ENCODE peak calls at places on chromosomes 3 and 15, in eight cellular contexts. S, M, R, W, N, X, V and O are unnamed samples.
A peak's percentile ranks its signal among the peaks of the same experiment; 100 is the strongest.

GRCh38 chr3:79558943-79559342 is 208.9 kb downstream of the ROBO1 start:
- DNase-seq in S (no peak), M (no peak), R (no peak), W (no peak), N (no peak), X (no peak), V (no peak), O (no peak)

GRCh38 chr3:151795276-151795675 is 18.6 kb upstream of the AADAC start:
- DNase-seq in S (no peak), M (peak; percentile 74), R (peak; percentile 35), W (no peak), N (no peak), X (no peak), V (no peak), O (peak; percentile 62)

GRCh38 chr3:48624767-48625166 is 3.2 kb upstream of the TMEM89 start:
- DNase-seq in S (no peak), M (no peak), R (no peak), W (no peak), N (no peak), X (no peak), V (no peak), O (no peak)

GRCh38 chr3:100041328-100041749 is 73.0 kb downstream of the FILIP1L start:
- DNase-seq in S (no peak), M (peak; percentile 92), R (no peak), W (no peak), N (no peak), X (no peak), V (no peak), O (peak; percentile 85)

GRCh38 chr3:197366301-197367044 is 68.1 kb upstream of the DLG1 start:
- DNase-seq in S (no peak), M (peak; percentile 19), R (no peak), W (no peak), N (no peak), X (no peak), V (no peak), O (peak; percentile 80)

GRCh38 chr3:79175870-79176269 is 591.9 kb downstream of the ROBO1 start:
- DNase-seq in S (no peak), M (no peak), R (no peak), W (no peak), N (no peak), X (no peak), V (no peak), O (no peak)

GRCh38 chr3:168093790-168094189 is 1.9 kb downstream of the GOLIM4 start:
- DNase-seq in S (no peak), M (no peak), R (no peak), W (no peak), N (no peak), X (no peak), V (no peak), O (no peak)

GRCh38 chr3:7203969-7204847 is 343.3 kb downstream of the GRM7 start:
- DNase-seq in S (no peak), M (no peak), R (no peak), W (no peak), N (no peak), X (no peak), V (no peak), O (no peak)

GRCh38 chr3:57169872-57170623 is 4.9 kb upstream of the IL17RD start:
- DNase-seq in S (peak; percentile 78), M (peak; percentile 72), R (peak; percentile 66), W (peak; percentile 87), N (peak; percentile 90), X (peak; percentile 94), V (peak; percentile 35), O (peak; percentile 51)

GRCh38 chr15:58212909-58213526 is 74.8 kb downstream of the AQP9 start:
- DNase-seq in S (no peak), M (peak; percentile 45), R (peak; percentile 18), W (no peak), N (no peak), X (no peak), V (no peak), O (peak; percentile 70)

GRCh38 chr15:65092046-65092770 is 15.7 kb downstream of the KBTBD13 start:
- DNase-seq in S (no peak), M (no peak), R (no peak), W (no peak), N (no peak), X (peak; percentile 31), V (no peak), O (no peak)

GRCh38 chr3:158725348-158725966 is 6.8 kb downstream of the RARRES1 start:
- DNase-seq in S (peak; percentile 60), M (peak; percentile 97), R (peak; percentile 94), W (no peak), N (no peak), X (peak; percentile 27), V (no peak), O (peak; percentile 59)

GRCh38 chr15:57565326-57565725 is 26.4 kb upstream of the MYZAP start:
- DNase-seq in S (no peak), M (no peak), R (no peak), W (no peak), N (peak; percentile 25), X (no peak), V (no peak), O (no peak)

GRCh38 chr3:177928156-177928555 is 608.1 kb upstream of the KCNMB2 start:
- DNase-seq in S (no peak), M (peak; percentile 33), R (no peak), W (no peak), N (no peak), X (no peak), V (no peak), O (peak; percentile 69)

GRCh38 chr15:78739206-78739605 is 72.1 kb downstream of the ADAMTS7 start:
- DNase-seq in S (no peak), M (no peak), R (no peak), W (peak; percentile 33), N (no peak), X (peak; percentile 38), V (no peak), O (no peak)